ENCODE peak calls at places on chromosomes 12 and 14, in nine cellular contexts. N is AG10803, J is fibroblast of lung, A is PC-9, Y is A549, B is tibial artery, V is progenitor cell of endocrine pancreas, T is foreskin fibroblast, I is astrocyte. M is an unnamed sample.

GRCh38 chr12:6340745-6341438 is 984 bp downstream of the TNFRSF1A start:
- DNase-seq in N (no peak), J (no peak), A (peak; percentile 34), Y (no peak), B (no peak), V (no peak), T (no peak), I (no peak), M (no peak)

GRCh38 chr12:107570721-107571120 is 114.9 kb upstream of the PWP1 start:
- DNase-seq in N (peak; percentile 40), J (peak; percentile 9), A (no peak), Y (no peak), B (no peak), V (no peak), T (peak; percentile 43), I (peak; percentile 39), M (no peak)

GRCh38 chr12:95723693-95724384 is 66.7 kb downstream of the NTN4 start:
- DNase-seq in N (peak; percentile 6), J (no peak), A (no peak), Y (peak; percentile 23), B (no peak), V (no peak), T (no peak), I (no peak), M (no peak)

GRCh38 chr12:116955382-116956021 is 44.8 kb downstream of the FBXW8 start:
- DNase-seq in N (no peak), J (peak; percentile 45), A (peak; percentile 26), Y (peak; percentile 68), B (no peak), V (no peak), T (peak; percentile 48), I (no peak), M (no peak)

GRCh38 chr12:124416516-124417395 is 121.9 kb downstream of the RFLNA start:
- DNase-seq in N (no peak), J (no peak), A (no peak), Y (no peak), B (no peak), V (no peak), T (peak; percentile 36), I (peak; percentile 30), M (no peak)

GRCh38 chr12:15956413-15957185 is 45.5 kb downstream of the DERA start:
- DNase-seq in N (no peak), J (no peak), A (peak; percentile 66), Y (no peak), B (no peak), V (no peak), T (no peak), I (peak; percentile 52), M (no peak)

GRCh38 chr12:103848132-103848531 is 7.1 kb upstream of the NT5DC3 start:
- DNase-seq in N (no peak), J (no peak), A (no peak), Y (peak; percentile 23), B (no peak), V (no peak), T (no peak), I (no peak), M (no peak)

GRCh38 chr12:3119745-3120660 is 42.8 kb downstream of the TSPAN9 start:
- DNase-seq in N (peak; percentile 96), J (peak; percentile 42), A (no peak), Y (no peak), B (peak; percentile 94), V (no peak), T (peak; percentile 84), I (peak; percentile 66), M (no peak)

GRCh38 chr14:100334904-100335303 is 11.8 kb downstream of the SLC25A47 start:
- DNase-seq in N (no peak), J (no peak), A (no peak), Y (no peak), B (peak; percentile 55), V (no peak), T (no peak), I (no peak), M (no peak)

GRCh38 chr12:66144796-66145754 is 14.5 kb upstream of the LLPH start:
- DNase-seq in N (peak; percentile 77), J (peak; percentile 85), A (peak; percentile 27), Y (peak; percentile 78), B (no peak), V (no peak), T (peak; percentile 81), I (peak; percentile 31), M (peak; percentile 42)

GRCh38 chr12:11650697-11651281 is 1.3 kb downstream of the ETV6 start:
- DNase-seq in N (peak; percentile 37), J (peak; percentile 41), A (no peak), Y (no peak), B (no peak), V (no peak), T (peak; percentile 53), I (no peak), M (no peak)

GRCh38 chr12:67452119-67452805 is 183.1 kb downstream of the CAND1 start:
- DNase-seq in N (no peak), J (no peak), A (no peak), Y (no peak), B (no peak), V (no peak), T (no peak), I (no peak), M (no peak)

GRCh38 chr14:30252151-30252550 is 306.8 kb upstream of the G2E3 start:
- DNase-seq in N (no peak), J (no peak), A (no peak), Y (no peak), B (no peak), V (no peak), T (no peak), I (peak; percentile 17), M (no peak)

GRCh38 chr12:44217146-44217883 is 381.4 kb downstream of the TMEM117 start:
- DNase-seq in N (no peak), J (no peak), A (no peak), Y (no peak), B (no peak), V (no peak), T (no peak), I (no peak), M (no peak)

GRCh38 chr14:106422066-106422465 is 895.7 kb downstream of the TMEM121 start:
- DNase-seq in N (no peak), J (no peak), A (no peak), Y (no peak), B (no peak), V (no peak), T (no peak), I (no peak), M (no peak)

GRCh38 chr14:46250113-46250703 is 401.4 kb downstream of the RPL10L start:
- DNase-seq in N (no peak), J (peak; percentile 6), A (no peak), Y (peak; percentile 35), B (no peak), V (no peak), T (peak; percentile 25), I (no peak), M (peak; percentile 8)

DNA sequence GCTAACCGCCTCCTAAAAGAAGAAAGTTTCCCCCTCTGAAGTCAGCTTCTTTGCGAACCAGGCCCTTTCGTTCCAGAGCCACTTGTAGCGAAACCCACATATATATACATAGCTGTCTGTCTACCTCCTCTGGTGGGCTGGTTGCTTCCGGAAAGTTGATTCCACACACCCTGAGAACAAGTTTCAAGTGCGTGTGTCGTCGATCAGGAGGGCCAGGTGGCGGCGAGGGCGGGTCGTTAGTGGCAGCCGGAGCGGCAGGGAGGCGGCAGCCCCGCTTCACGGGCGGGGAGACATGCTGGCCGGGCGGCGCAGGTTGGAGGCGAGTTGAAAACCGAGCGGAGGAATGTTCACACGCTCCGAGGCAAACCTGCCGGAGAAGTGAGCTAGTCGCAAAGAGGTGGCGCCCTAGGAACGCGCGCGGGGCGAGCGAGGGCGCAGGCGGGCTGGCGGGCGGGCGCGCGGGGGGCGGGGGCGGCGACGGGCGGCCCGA is 2.6 kb downstream of the PTHLH start:
- DNase-seq in N (peak; percentile 59), J (no peak), A (peak; percentile 89), Y (peak; percentile 90), B (peak; percentile 76), V (peak; percentile 78), T (peak; percentile 67), I (peak; percentile 75), M (peak; percentile 57)
- TF ChIP-seq CTCF in N (no peak), J (no peak), A (no peak), Y (peak; percentile 65), B (no peak), V (no peak), T (no peak), I (no peak), M (no peak)

GRCh38 chr12:56661979-56662638 is 16.3 kb upstream of the ATP5F1B start:
- DNase-seq in N (no peak), J (no peak), A (no peak), Y (no peak), B (peak; percentile 39), V (no peak), T (no peak), I (no peak), M (no peak)
- TF ChIP-seq CTCF in N (no peak), J (no peak), A (no peak), Y (no peak), B (no peak), V (no peak), T (no peak), I (no peak), M (no peak)

DNA sequence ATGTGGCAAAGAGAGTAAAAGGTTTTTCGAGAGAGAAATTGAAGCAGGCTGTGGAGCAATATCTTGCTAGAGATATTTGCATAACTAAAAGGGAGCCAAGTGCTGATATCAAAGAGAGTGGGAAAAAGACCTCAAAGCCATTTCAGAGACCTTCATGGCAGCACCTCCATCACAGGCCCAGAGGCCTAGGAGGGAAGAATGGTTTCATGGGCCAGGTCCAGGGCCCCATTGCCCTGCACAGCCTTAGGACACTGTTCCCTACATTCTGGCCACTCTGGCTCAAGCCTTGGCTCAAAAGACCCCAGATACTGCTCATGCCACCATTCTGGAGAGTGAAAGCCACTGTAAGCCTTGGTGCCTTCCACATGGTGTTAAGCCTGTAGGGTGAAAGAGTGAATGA is 50.0 kb upstream of the LYZ start:
- DNase-seq in N (no peak), J (no peak), A (no peak), Y (no peak), B (no peak), V (no peak), T (no peak), I (no peak), M (no peak)
- TF ChIP-seq CTCF in N (no peak), J (no peak), A (no peak), Y (no peak), B (no peak), V (no peak), T (no peak), I (no peak), M (no peak)

DNA sequence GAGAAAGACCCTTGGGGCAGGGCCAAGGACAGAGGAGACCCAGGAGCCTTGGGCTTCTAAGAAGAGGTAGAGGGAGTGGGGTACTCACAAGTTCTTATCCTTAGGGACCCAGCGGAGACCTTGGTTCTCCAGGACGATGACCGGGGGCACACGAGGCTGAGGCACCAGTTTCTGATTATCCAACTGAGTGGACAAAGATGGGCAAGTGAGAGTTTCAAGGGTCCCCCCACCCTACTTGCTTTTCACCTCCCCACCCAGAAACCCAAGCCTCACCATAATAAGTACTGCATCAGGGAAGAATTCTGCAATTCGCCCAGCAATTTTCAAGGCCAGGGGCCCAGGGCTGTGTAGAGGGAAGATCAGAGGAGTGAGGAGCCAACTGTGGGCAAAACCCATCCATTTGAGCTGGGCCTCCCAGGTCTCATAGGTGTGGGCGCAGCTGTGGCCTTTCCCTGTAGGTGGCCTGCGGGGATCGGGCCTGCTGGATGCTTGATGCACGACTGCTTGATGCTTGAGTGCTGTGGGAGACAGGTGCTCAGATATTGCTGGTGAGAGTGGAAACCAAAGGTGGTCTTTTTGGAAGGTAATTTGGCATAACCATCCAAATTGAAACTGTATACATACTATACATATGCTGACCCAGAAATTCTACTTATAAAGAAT is 2.0 kb downstream of the EMC9 start:
- DNase-seq in N (no peak), J (no peak), A (no peak), Y (peak; percentile 38), B (no peak), V (no peak), T (no peak), I (no peak), M (no peak)
- TF ChIP-seq CTCF in N (no peak), J (no peak), A (no peak), Y (no peak), B (no peak), V (no peak), T (no peak), I (no peak), M (no peak)